ENCODE peak calls at places on chromosomes 2 and 18, in four cellular contexts. M is GM12878, U is HepG2, E is K562. F is an unnamed sample.
A peak's percentile ranks its signal among the peaks of the same experiment; 100 is the strongest.

GRCh38 chr18:38174173-38174572 is 608.6 kb upstream of the CELF4 start:
- DNase-seq in M (no peak), U (no peak), E (no peak), F (no peak)

GRCh38 chr2:77649856-77650255 is 127.7 kb upstream of the LRRTM4 start:
- DNase-seq in M (no peak), U (no peak), E (no peak), F (no peak)

GRCh38 chr2:65024149-65024829 is 31.9 kb upstream of the CEP68 start:
- DNase-seq in M (no peak), U (no peak), E (peak; percentile 29), F (no peak)

GRCh38 chr2:158932246-158932645 is 36.2 kb upstream of the TANC1 start:
- DNase-seq in M (no peak), U (no peak), E (no peak), F (no peak)

GRCh38 chr18:55529581-55529980 is 58.4 kb downstream of the TCF4 start:
- DNase-seq in M (no peak), U (no peak), E (no peak), F (no peak)

GRCh38 chr2:151553-152328 is 105.4 kb upstream of the FAM110C start:
- DNase-seq in M (no peak), U (no peak), E (no peak), F (no peak)

GRCh38 chr2:74887961-74888670 is 54.2 kb downstream of the HK2 start:
- DNase-seq in M (no peak), U (no peak), E (no peak), F (no peak)

GRCh38 chr2:85961053-85961452 is 72.3 kb upstream of the ST3GAL5 start:
- DNase-seq in M (no peak), U (no peak), E (peak; percentile 23), F (no peak)

GRCh38 chr18:48161911-48162698 is 231.6 kb upstream of the SMAD2 start:
- DNase-seq in M (no peak), U (no peak), E (no peak), F (peak; percentile 14)

GRCh38 chr2:218401834-218402370 is 2.2 kb downstream of the CTDSP1 start:
- DNase-seq in M (no peak), U (no peak), E (no peak), F (no peak)

GRCh38 chr18:49561377-49562193 is at the start of gene LIPG:
- DNase-seq in M (no peak), U (peak; percentile 34), E (peak; percentile 75), F (peak; percentile 64)

GRCh38 chr2:190318931-190319556 is 582 bp downstream of the HIBCH start:
- DNase-seq in M (no peak), U (no peak), E (peak; percentile 16), F (peak; percentile 14)

GRCh38 chr2:239824866-239825704 is 200.1 kb downstream of the NDUFA10 start:
- DNase-seq in M (no peak), U (no peak), E (peak; percentile 11), F (no peak)

GRCh38 chr18:25604231-25604908 is 252.4 kb upstream of the ZNF521 start:
- DNase-seq in M (no peak), U (no peak), E (no peak), F (no peak)

GRCh38 chr2:173058097-173058496 is 17.5 kb upstream of the MAP3K20 start:
- DNase-seq in M (no peak), U (no peak), E (no peak), F (no peak)

GRCh38 chr2:204361738-204362137 is 183.5 kb upstream of the PARD3B start:
- DNase-seq in M (no peak), U (no peak), E (no peak), F (no peak)

GRCh38 chr2:163191372-163191771 is 352.8 kb upstream of the KCNH7 start:
- DNase-seq in M (no peak), U (peak; percentile 24), E (peak; percentile 11), F (peak; percentile 9)

GRCh38 chr2:239806758-239807434 is 218.2 kb downstream of the NDUFA10 start:
- DNase-seq in M (no peak), U (no peak), E (no peak), F (no peak)

GRCh38 chr2:72605836-72606442 is 219.9 kb downstream of the EXOC6B start:
- DNase-seq in M (no peak), U (peak; percentile 17), E (peak; percentile 23), F (peak; percentile 7)

GRCh38 chr18:42268793-42269192 is 313.8 kb downstream of the PIK3C3 start:
- DNase-seq in M (no peak), U (no peak), E (no peak), F (no peak)

GRCh38 chr2:12005886-12006681 is 259.7 kb downstream of the LPIN1 start:
- DNase-seq in M (peak; percentile 89), U (no peak), E (peak; percentile 47), F (no peak)

GRCh38 chr2:59151805-59152204 is 910.7 kb upstream of the FANCL start:
- DNase-seq in M (no peak), U (no peak), E (no peak), F (no peak)

GRCh38 chr2:33160217-33160616 is 213.5 kb downstream of the LTBP1 start:
- DNase-seq in M (no peak), U (no peak), E (no peak), F (no peak)

GRCh38 chr2:98580656-98581284 is 27.5 kb downstream of the COA5 start:
- DNase-seq in M (no peak), U (no peak), E (no peak), F (no peak)

GRCh38 chr2:241849616-241850543 is 8.8 kb downstream of the PDCD1 start:
- DNase-seq in M (no peak), U (peak; percentile 34), E (no peak), F (no peak)

GRCh38 chr2:177733322-177733855 is 339.2 kb downstream of the PDE11A start:
- DNase-seq in M (no peak), U (no peak), E (no peak), F (no peak)

GRCh38 chr18:74806700-74807416 is 209.2 kb downstream of the ZNF407 start:
- DNase-seq in M (peak; percentile 73), U (peak; percentile 7), E (no peak), F (no peak)

GRCh38 chr2:121502781-121503180 is 27.9 kb upstream of the RNU4ATAC start:
- DNase-seq in M (no peak), U (no peak), E (no peak), F (no peak)

GRCh38 chr2:74177697-74178096 is 982 bp downstream of the MOB1A start:
- DNase-seq in M (no peak), U (no peak), E (no peak), F (no peak)

DNA sequence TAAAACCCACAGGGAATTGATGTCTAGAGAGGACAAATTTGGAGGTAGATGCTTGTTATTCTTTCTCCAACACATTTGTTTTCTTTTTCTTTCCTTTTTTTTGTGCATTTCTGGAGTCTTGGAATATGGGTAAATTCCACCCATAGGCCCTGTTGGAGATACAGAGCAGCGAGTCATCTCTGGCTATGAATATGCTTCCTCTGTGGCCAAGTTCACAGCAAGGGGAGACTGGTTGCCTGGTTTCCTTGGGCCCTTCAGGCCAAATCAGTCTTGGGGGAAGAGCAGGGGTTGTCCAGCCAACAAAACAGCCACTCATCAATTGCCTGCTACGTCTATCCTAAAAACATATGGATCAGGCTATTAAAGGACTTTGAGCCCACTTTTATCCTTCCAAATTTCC is 27.5 kb downstream of the SP100 start:
- DNase-seq in M (no peak), U (no peak), E (no peak), F (no peak)
- TF ChIP-seq TARDBP in M (no peak), U (no peak), E (no peak), F (no peak)

DNA sequence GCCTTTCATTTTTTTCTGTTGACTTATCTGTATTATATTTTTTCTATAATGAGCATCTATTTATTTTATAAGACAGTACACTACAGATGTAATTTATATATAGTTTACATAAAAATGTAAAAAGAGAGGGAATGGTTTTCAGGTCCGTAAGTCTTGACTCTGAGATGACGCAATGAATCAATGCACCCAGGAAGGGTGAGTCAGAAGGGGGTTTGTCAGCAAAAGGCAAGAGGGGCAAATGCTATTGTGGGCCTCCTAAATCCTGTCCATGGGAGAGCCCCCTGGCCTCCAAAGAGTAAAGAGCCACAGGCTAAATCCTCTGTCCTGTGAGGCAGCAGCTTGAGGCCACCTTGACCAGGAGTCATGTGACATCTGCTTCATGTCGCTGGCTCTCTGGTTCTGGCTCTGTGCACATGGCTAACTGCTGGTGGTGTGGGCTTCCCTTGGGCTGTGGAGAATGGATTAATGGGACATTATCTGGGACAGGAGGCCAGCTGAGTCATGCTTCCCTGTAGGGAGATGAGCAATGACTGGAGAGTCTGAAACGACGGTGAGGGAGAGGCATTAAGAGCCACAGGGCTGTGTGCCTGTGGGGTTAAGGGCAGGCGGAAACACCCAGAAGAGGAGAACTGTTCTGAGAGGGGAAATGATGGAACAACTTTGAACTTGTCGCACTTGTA is 22.8 kb upstream of the ASB18 start:
- DNase-seq in M (no peak), U (no peak), E (no peak), F (no peak)
- TF ChIP-seq TARDBP in M (no peak), U (no peak), E (no peak), F (no peak)

GRCh38 chr18:29181151-29181901 is 1004.4 kb upstream of the CDH2 start:
- DNase-seq in M (no peak), U (no peak), E (no peak), F (no peak)
- TF ChIP-seq TARDBP in M (no peak), U (no peak), E (no peak), F (no peak)

GRCh38 chr2:174058022-174058421 is 92.8 kb upstream of the SP3 start:
- DNase-seq in M (no peak), U (no peak), E (no peak), F (no peak)

GRCh38 chr2:174063492-174064092 is 98.4 kb upstream of the SP3 start:
- DNase-seq in M (no peak), U (no peak), E (no peak), F (no peak)

GRCh38 chr2:174062934-174063333 is 97.8 kb upstream of the SP3 start:
- DNase-seq in M (no peak), U (no peak), E (no peak), F (no peak)

GRCh38 chr2:174059178-174059874 is 94.2 kb upstream of the SP3 start:
- DNase-seq in M (no peak), U (peak; percentile 27), E (peak; percentile 86), F (no peak)

GRCh38 chr2:174059875-174060226 is 94.7 kb upstream of the SP3 start:
- DNase-seq in M (no peak), U (no peak), E (peak; percentile 42), F (no peak)
- TF ChIP-seq TARDBP in M (no peak), U (no peak), E (no peak), F (no peak)

DNA sequence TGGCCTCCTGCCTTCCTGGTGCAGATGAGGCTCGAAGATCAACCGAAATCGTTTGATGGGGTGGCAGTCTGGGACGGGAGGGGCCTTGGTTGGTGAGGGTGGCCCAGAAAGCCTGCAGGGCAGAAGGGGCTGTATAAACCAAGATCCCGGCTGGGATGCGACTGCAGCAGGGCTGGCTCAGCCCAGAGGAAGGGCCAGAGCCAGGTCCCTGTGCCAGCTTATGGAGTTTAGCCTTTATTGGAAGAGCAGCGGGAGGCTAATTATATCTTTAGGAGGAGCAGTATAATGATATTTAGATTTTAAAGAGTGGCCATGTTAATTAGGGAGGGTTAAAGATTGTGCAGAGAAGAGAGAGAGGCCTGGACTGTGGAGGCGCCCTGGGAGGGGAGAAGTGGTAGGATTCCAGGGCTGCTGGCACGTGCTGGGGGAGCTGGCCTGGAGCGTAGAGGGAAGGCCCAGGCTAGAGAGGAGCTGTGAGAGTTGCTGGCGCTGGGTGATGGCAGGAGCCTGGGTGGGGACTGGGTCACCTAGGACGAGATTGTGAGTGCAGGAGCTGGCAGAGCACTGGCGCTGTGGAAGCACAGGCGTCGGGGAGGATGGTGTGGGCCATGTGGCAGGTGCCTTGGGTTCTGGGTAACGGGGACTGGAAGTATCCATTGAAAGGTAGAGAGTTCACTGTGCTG is 25.1 kb downstream of the TRAF3IP1 start:
- DNase-seq in M (no peak), U (no peak), E (no peak), F (no peak)
- TF ChIP-seq TARDBP in M (no peak), U (no peak), E (no peak), F (no peak)